ENCODE peak calls at places on chromosomes 12 and 14, in seven cellular contexts. One of them, this sample, is unnamed.

GRCh38 chr12:26571539-26571938 is 261.5 kb downstream of the ITPR2 start:
- DNase-seq in PC-3: no peak
- DNase-seq in SK-N-SH: no peak
- DNase-seq in GM23248: no peak
- DNase-seq in neural progenitor cell: no peak
- DNase-seq in hepatocyte: peak; percentile 16
- DNase-seq in HCT116: no peak
- DNase-seq in this sample: no peak

GRCh38 chr12:19462441-19462840 is 23.1 kb downstream of the AEBP2 start:
- DNase-seq in hepatocyte: no peak
- DNase-seq in SK-N-SH: peak; percentile 58
- DNase-seq in PC-3: no peak
- DNase-seq in neural progenitor cell: no peak
- DNase-seq in HCT116: no peak
- DNase-seq in GM23248: no peak
- DNase-seq in this sample: no peak

GRCh38 chr14:55015006-55015405 is 11.9 kb downstream of the WDHD1 start:
- DNase-seq in PC-3: peak; percentile 59
- DNase-seq in HCT116: no peak
- DNase-seq in neural progenitor cell: no peak
- DNase-seq in hepatocyte: no peak
- DNase-seq in GM23248: no peak
- DNase-seq in SK-N-SH: no peak
- DNase-seq in this sample: no peak

GRCh38 chr14:78704965-78705364 is 534.8 kb downstream of the NRXN3 start:
- DNase-seq in GM23248: no peak
- DNase-seq in SK-N-SH: no peak
- DNase-seq in PC-3: no peak
- DNase-seq in hepatocyte: no peak
- DNase-seq in neural progenitor cell: no peak
- DNase-seq in HCT116: no peak
- DNase-seq in this sample: no peak

GRCh38 chr12:55720071-55720564 is at the start of gene RDH5:
- DNase-seq in hepatocyte: peak; percentile 90
- DNase-seq in neural progenitor cell: no peak
- DNase-seq in GM23248: peak; percentile 94
- DNase-seq in HCT116: no peak
- DNase-seq in PC-3: peak; percentile 69
- DNase-seq in SK-N-SH: no peak
- DNase-seq in this sample: no peak

GRCh38 chr12:46830731-46831334 is 5.0 kb upstream of the SLC38A4 start:
- DNase-seq in PC-3: no peak
- DNase-seq in GM23248: peak; percentile 44
- DNase-seq in SK-N-SH: no peak
- DNase-seq in neural progenitor cell: peak; percentile 40
- DNase-seq in HCT116: no peak
- DNase-seq in hepatocyte: peak; percentile 30
- DNase-seq in this sample: no peak

GRCh38 chr14:104318558-104319488 is 180.4 kb downstream of the KIF26A start:
- DNase-seq in PC-3: no peak
- DNase-seq in neural progenitor cell: no peak
- DNase-seq in HCT116: no peak
- DNase-seq in hepatocyte: no peak
- DNase-seq in SK-N-SH: no peak
- DNase-seq in GM23248: no peak
- DNase-seq in this sample: no peak

GRCh38 chr14:32559048-32559447 is 229.9 kb downstream of the AKAP6 start:
- DNase-seq in hepatocyte: no peak
- DNase-seq in SK-N-SH: no peak
- DNase-seq in HCT116: no peak
- DNase-seq in PC-3: peak; percentile 66
- DNase-seq in neural progenitor cell: no peak
- DNase-seq in GM23248: peak; percentile 61
- DNase-seq in this sample: no peak

GRCh38 chr12:52216807-52217206 is 16.2 kb upstream of the KRT7 start:
- DNase-seq in PC-3: no peak
- DNase-seq in hepatocyte: no peak
- DNase-seq in HCT116: no peak
- DNase-seq in neural progenitor cell: no peak
- DNase-seq in SK-N-SH: no peak
- DNase-seq in GM23248: no peak
- DNase-seq in this sample: no peak

GRCh38 chr12:14567311-14568195 is at the start of gene PLBD1:
- DNase-seq in SK-N-SH: peak; percentile 57
- DNase-seq in neural progenitor cell: peak; percentile 73
- DNase-seq in HCT116: no peak
- DNase-seq in PC-3: peak; percentile 44
- DNase-seq in GM23248: peak; percentile 50
- DNase-seq in hepatocyte: peak; percentile 67
- DNase-seq in this sample: peak; percentile 46

GRCh38 chr12:43151406-43152080 is 400.5 kb downstream of the ADAMTS20 start:
- DNase-seq in PC-3: no peak
- DNase-seq in HCT116: no peak
- DNase-seq in SK-N-SH: no peak
- DNase-seq in GM23248: peak; percentile 82
- DNase-seq in hepatocyte: no peak
- DNase-seq in neural progenitor cell: no peak
- DNase-seq in this sample: no peak

GRCh38 chr14:67577909-67578749 is 21.9 kb downstream of the PIGH start:
- DNase-seq in PC-3: no peak
- DNase-seq in hepatocyte: no peak
- DNase-seq in HCT116: no peak
- DNase-seq in SK-N-SH: no peak
- DNase-seq in GM23248: no peak
- DNase-seq in neural progenitor cell: no peak
- DNase-seq in this sample: no peak

GRCh38 chr14:22481546-22481945 is 107.5 kb downstream of the DAD1 start:
- DNase-seq in hepatocyte: no peak
- DNase-seq in GM23248: no peak
- DNase-seq in PC-3: no peak
- DNase-seq in SK-N-SH: no peak
- DNase-seq in HCT116: no peak
- DNase-seq in neural progenitor cell: no peak
- DNase-seq in this sample: no peak

GRCh38 chr14:59630281-59630963 is 53.8 kb upstream of the CCDC175 start:
- DNase-seq in hepatocyte: peak; percentile 32
- DNase-seq in SK-N-SH: peak; percentile 89
- DNase-seq in GM23248: peak; percentile 30
- DNase-seq in neural progenitor cell: peak; percentile 82
- DNase-seq in PC-3: no peak
- DNase-seq in HCT116: no peak
- DNase-seq in this sample: no peak

GRCh38 chr14:101707863-101708620 is 53.5 kb upstream of the PPP2R5C start:
- DNase-seq in GM23248: no peak
- DNase-seq in hepatocyte: no peak
- DNase-seq in neural progenitor cell: no peak
- DNase-seq in HCT116: no peak
- DNase-seq in SK-N-SH: no peak
- DNase-seq in PC-3: no peak
- DNase-seq in this sample: no peak

GRCh38 chr12:128111333-128111732 is 155.6 kb upstream of the TMEM132C start:
- DNase-seq in PC-3: no peak
- DNase-seq in neural progenitor cell: peak; percentile 17
- DNase-seq in SK-N-SH: no peak
- DNase-seq in hepatocyte: no peak
- DNase-seq in GM23248: no peak
- DNase-seq in HCT116: no peak
- DNase-seq in this sample: no peak

GRCh38 chr14:91245029-91245428 is 525 bp upstream of the GPR68 start:
- DNase-seq in SK-N-SH: no peak
- DNase-seq in PC-3: no peak
- DNase-seq in neural progenitor cell: no peak
- DNase-seq in GM23248: no peak
- DNase-seq in hepatocyte: no peak
- DNase-seq in HCT116: no peak
- DNase-seq in this sample: no peak

GRCh38 chr12:116370886-116371580 is 93.5 kb upstream of the MED13L start:
- DNase-seq in PC-3: no peak
- DNase-seq in neural progenitor cell: no peak
- DNase-seq in hepatocyte: no peak
- DNase-seq in GM23248: no peak
- DNase-seq in HCT116: no peak
- DNase-seq in SK-N-SH: peak; percentile 60
- DNase-seq in this sample: no peak

GRCh38 chr12:9883175-9883574 is 1.9 kb downstream of the KLRF2 start:
- DNase-seq in PC-3: no peak
- DNase-seq in SK-N-SH: no peak
- DNase-seq in neural progenitor cell: no peak
- DNase-seq in HCT116: no peak
- DNase-seq in hepatocyte: no peak
- DNase-seq in GM23248: no peak
- DNase-seq in this sample: no peak

GRCh38 chr14:79057333-79057732 is 887.2 kb downstream of the NRXN3 start:
- DNase-seq in HCT116: no peak
- DNase-seq in GM23248: peak; percentile 30
- DNase-seq in neural progenitor cell: no peak
- DNase-seq in PC-3: no peak
- DNase-seq in hepatocyte: no peak
- DNase-seq in SK-N-SH: no peak
- DNase-seq in this sample: no peak

GRCh38 chr14:64232095-64232830 is 61.9 kb downstream of the ESR2 start:
- DNase-seq in neural progenitor cell: no peak
- DNase-seq in PC-3: peak; percentile 88
- DNase-seq in GM23248: peak; percentile 75
- DNase-seq in hepatocyte: no peak
- DNase-seq in SK-N-SH: no peak
- DNase-seq in HCT116: no peak
- DNase-seq in this sample: peak; percentile 56
- H2AFZ ChIP-seq in neural progenitor cell: no peak overlapping the region
- H2AFZ ChIP-seq in PC-3: no peak overlapping the region
- H2AFZ ChIP-seq in GM23248: no peak overlapping the region
- H2AFZ ChIP-seq in hepatocyte: no peak overlapping the region
- H2AFZ ChIP-seq in SK-N-SH: peak overlapping the region; percentile 40
- H2AFZ ChIP-seq in HCT116: no peak overlapping the region
- H2AFZ ChIP-seq in this sample: no peak overlapping the region

DNA sequence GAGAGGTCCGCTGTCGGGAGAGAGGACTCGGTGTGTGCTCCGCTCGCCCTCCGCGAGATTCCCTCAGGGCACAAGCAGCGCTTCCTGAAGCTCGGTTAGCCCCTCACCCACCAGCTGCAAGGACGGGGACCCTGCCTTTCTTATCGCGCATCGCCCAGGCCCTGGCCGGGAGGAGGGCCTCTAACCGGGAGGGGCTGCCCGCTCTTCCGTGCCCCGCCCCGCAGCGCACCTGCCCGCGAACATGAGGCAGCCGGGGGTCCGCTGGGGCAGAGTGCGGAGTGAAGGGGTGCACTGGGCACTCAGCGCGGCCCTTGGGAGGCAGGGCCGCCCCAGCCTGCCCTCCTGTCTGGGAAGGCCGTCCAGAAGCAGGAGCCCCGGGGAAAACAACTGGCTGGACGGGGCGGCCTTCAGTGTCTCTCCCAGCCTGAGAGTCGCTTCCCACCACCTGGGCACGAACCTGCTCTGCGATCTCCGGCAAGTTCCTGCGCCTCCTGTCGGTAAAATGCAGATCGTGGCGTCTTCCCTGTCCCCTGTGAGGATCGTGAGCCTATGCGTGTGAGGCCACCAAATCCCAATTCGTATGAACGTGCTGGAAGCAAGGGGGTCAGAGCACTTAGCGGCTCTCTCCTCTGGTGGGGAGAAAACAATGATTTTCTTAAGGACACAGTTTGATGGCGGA is 28.0 kb upstream of the ADIPOR2 start:
- DNase-seq in hepatocyte: peak; percentile 88
- DNase-seq in GM23248: peak; percentile 49
- DNase-seq in HCT116: peak; percentile 87
- DNase-seq in SK-N-SH: peak; percentile 47
- DNase-seq in neural progenitor cell: peak; percentile 89
- DNase-seq in PC-3: no peak
- DNase-seq in this sample: no peak
- TF ChIP-seq EZH2phosphoT487 in hepatocyte: no peak
- TF ChIP-seq EZH2phosphoT487 in GM23248: no peak
- TF ChIP-seq EZH2phosphoT487 in HCT116: no peak
- TF ChIP-seq EZH2phosphoT487 in SK-N-SH: no peak
- TF ChIP-seq EZH2phosphoT487 in neural progenitor cell: peak; percentile 32
- TF ChIP-seq EZH2phosphoT487 in PC-3: no peak
- TF ChIP-seq EZH2phosphoT487 in this sample: no peak

DNA sequence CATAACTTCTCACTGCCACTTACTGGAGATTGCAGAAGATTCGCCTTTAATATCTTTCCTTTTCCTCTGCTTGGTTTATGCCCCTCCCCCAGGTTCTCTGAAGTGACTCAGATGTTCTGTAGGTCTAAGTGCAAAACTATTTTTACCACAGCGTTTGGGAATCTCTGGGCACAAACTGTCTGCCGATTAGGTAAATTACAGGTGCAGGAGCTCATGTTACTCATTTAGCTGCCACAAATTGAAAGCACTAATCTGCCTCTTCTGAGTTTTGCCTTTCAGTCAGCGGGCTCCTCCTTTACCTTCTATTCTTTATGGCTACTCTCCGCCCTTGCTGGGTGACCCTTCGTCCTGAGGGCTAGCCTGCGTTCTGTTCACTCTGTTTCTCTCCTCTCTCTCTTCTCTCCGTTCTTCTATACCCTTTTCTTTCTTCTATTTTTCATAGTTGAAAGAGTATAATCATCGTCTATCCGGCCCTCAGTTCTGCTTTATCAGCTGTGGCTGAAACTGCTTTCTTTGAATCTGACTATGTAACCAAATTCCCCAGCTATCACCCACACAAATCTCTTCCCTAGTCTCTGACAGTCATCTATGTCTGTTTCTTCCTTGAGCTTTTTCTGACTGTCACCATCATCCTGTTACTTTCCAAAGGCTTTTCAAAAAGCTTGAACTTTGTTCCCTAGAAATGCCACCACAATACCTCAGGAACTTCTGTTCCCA is 4.4 kb upstream of the MYF6 start:
- DNase-seq in PC-3: peak; percentile 65
- DNase-seq in SK-N-SH: no peak
- DNase-seq in GM23248: peak; percentile 82
- DNase-seq in neural progenitor cell: no peak
- DNase-seq in hepatocyte: peak; percentile 64
- DNase-seq in HCT116: no peak
- DNase-seq in this sample: peak; percentile 3
- H2AFZ ChIP-seq in PC-3: peak overlapping the region; percentile 65
- H2AFZ ChIP-seq in SK-N-SH: peak overlapping the region; percentile 47
- H2AFZ ChIP-seq in GM23248: peak overlapping the region; percentile 80
- H2AFZ ChIP-seq in neural progenitor cell: peak overlapping the region; percentile 22
- H2AFZ ChIP-seq in hepatocyte: peak overlapping the region; percentile 57
- H2AFZ ChIP-seq in HCT116: peak overlapping the region; percentile 67
- H2AFZ ChIP-seq in this sample: peak overlapping the region; percentile 52

DNA sequence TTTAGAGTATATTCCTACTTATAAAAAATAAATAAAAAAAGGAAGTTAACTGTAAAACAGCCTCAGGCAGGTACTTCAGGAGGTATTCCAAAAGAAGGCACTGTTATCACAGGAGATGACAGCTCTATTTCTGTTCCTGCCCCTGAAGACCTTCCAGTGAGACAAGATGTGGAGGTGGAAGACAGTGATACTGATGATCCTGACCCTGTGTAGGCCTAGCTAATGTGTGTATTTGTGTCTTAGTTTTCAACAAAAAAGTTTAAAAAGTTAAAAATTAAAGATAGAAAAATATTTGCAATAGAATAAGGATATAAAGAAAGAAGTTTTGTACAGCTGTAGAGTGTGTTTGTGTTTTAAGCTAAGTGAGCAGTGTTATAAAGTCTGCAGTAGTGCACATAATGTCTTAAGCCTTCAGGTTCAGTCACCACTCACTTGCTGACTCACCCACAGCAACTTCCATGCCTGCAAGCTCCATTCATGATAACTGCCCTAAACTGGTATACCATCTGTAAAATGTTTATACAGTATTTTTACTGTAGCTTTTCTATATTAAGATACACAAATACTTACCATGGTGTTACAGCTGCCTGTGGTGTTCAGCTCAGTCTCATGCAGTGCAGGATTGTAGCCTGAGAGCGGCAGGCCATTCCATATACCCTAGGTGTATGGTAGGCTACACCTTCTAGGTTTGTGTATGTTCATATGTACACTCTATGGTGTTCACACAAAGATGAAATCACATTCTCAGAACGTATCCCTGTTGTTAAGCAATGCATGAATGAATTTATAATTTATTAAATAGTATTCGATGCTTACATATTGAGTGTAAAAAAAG is 121.1 kb downstream of the ANO6 start:
- DNase-seq in GM23248: peak; percentile 90
- DNase-seq in HCT116: no peak
- DNase-seq in neural progenitor cell: no peak
- DNase-seq in hepatocyte: peak; percentile 46
- DNase-seq in SK-N-SH: no peak
- DNase-seq in PC-3: peak; percentile 57
- DNase-seq in this sample: no peak
- TF ChIP-seq EZH2phosphoT487 in GM23248: no peak
- TF ChIP-seq EZH2phosphoT487 in HCT116: no peak
- TF ChIP-seq EZH2phosphoT487 in neural progenitor cell: no peak
- TF ChIP-seq EZH2phosphoT487 in hepatocyte: no peak
- TF ChIP-seq EZH2phosphoT487 in SK-N-SH: no peak
- TF ChIP-seq EZH2phosphoT487 in PC-3: no peak
- TF ChIP-seq EZH2phosphoT487 in this sample: no peak

This sample was measured in OCI-LY7.